ENCODE peak calls at places on chromosomes 2 and 18, in four cellular contexts. B, U, D and J are unnamed samples.

GRCh38 chr2:100408941-100409340 is 8.5 kb downstream of the CHST10 start:
- DNase-seq in B (no peak), U (no peak), D (no peak), J (no peak)

GRCh38 chr2:216362730-216363129 is 9.6 kb downstream of the MARCHF4 start:
- DNase-seq in B (no peak), U (no peak), D (peak), J (no peak)

GRCh38 chr18:3867768-3868445 is 417.9 kb downstream of the TGIF1 start:
- DNase-seq in B (no peak), U (no peak), D (no peak), J (no peak)

GRCh38 chr2:7430869-7431641 is 513.8 kb downstream of the RNF144A start:
- DNase-seq in B (peak), U (peak), D (no peak), J (peak)

GRCh38 chr18:79481041-79481790 is 85.5 kb downstream of the NFATC1 start:
- DNase-seq in B (no peak), U (no peak), D (no peak), J (no peak)

GRCh38 chr2:37984589-37984988 is 59.5 kb downstream of the RMDN2 start:
- DNase-seq in B (peak), U (no peak), D (peak), J (no peak)

GRCh38 chr2:65456074-65456473 is 23.7 kb upstream of the SPRED2 start:
- DNase-seq in B (no peak), U (no peak), D (peak), J (no peak)

GRCh38 chr18:68219867-68220266 is 495.0 kb downstream of the TMX3 start:
- DNase-seq in B (peak), U (no peak), D (peak), J (no peak)

GRCh38 chr2:47272031-47272864 is 117.1 kb upstream of the STPG4 start:
- DNase-seq in B (no peak), U (peak), D (peak), J (peak)

GRCh38 chr18:8623549-8624106 is 14.4 kb downstream of the RAB12 start:
- DNase-seq in B (no peak), U (no peak), D (no peak), J (no peak)

GRCh38 chr2:150787353-150788098 is 300.1 kb upstream of the RND3 start:
- DNase-seq in B (no peak), U (no peak), D (no peak), J (no peak)

GRCh38 chr2:8803658-8804379 is 33.6 kb downstream of the KIDINS220 start:
- DNase-seq in B (peak), U (no peak), D (peak), J (no peak)

GRCh38 chr18:38847326-38847725 is 1281.7 kb upstream of the CELF4 start:
- DNase-seq in B (no peak), U (no peak), D (no peak), J (no peak)

GRCh38 chr18:42087876-42088275 is 132.8 kb downstream of the PIK3C3 start:
- DNase-seq in B (no peak), U (no peak), D (no peak), J (no peak)

GRCh38 chr2:72145658-72146329 is 1.9 kb downstream of the CYP26B1 start:
- DNase-seq in B (no peak), U (no peak), D (no peak), J (peak)

GRCh38 chr2:234355052-234355720 is 141.7 kb downstream of the ARL4C start:
- DNase-seq in B (peak), U (no peak), D (no peak), J (no peak)

GRCh38 chr2:46534589-46534988 is 55.2 kb downstream of the TMEM247 start:
- DNase-seq in B (no peak), U (no peak), D (no peak), J (no peak)

GRCh38 chr2:119024152-119024551 is 82.2 kb downstream of the MARCO start:
- DNase-seq in B (no peak), U (peak), D (no peak), J (no peak)

GRCh38 chr2:114714316-114714715 is 271.9 kb downstream of the DPP10 start:
- DNase-seq in B (peak), U (no peak), D (no peak), J (no peak)

DNA sequence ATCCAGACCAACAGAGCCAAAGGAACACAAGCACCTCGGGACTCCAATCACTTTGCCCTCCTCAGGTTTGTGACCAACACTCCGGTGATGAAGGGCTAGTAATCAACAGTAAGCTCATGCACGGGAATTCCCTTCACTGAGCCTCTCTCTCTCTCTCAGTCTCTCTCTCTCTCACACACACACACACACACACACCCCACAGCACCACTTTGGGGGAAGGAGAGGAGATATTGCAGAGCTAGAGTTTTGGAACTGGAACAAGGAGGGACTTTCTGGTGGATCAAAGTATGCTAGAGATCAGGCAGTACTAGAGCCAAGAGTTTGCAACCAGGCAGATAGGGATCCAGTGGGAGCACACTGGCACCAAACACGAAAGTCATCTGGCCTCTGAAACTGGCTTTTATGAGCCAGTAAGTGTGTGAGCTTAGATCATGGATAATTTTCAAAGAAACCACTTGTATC is 98.7 kb downstream of the ANKRD44 start:
- DNase-seq in B (no peak), U (no peak), D (no peak), J (no peak)
- H4K5ac ChIP-seq in B (no peak), U (no peak), D (no peak), J (no peak)

GRCh38 chr2:26503238-26503880 is 25.4 kb upstream of the OTOF start:
- DNase-seq in B (peak), U (peak), D (peak), J (peak)
- H3K23ac ChIP-seq in B (no peak), U (no peak), D (no peak), J (no peak)

DNA sequence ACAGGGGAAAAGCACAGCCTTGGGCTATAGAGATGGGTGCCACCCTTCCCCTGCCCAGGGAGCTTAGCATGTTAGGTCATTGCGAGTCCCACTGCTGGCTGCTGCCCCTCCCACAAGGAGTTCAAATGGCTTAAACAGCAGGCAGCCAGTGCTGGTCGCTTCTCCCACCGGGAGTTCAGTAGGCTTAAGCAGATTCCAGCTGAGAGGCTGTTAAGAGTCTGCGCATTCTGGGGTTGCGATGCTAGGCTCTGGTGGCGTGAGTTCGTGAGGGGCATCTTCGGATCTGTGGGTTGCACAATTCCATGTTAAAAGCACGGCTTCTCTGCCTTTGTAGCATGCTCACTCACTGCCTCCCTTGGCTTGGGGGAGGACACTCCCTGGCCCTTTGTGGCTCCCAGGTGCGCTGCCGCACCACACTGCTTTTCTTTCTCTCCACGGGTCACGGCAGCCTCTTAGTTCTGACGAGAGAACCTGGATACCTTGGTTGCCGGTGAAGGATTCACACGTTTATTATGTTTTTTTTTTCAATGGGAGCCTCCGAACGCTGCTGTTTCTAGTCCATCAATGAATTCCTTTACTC is 93.2 kb downstream of the UNC80 start:
- DNase-seq in B (peak), U (peak), D (no peak), J (peak)
- H4K5ac ChIP-seq in B (no peak), U (no peak), D (no peak), J (no peak)

GRCh38 chr2:188181439-188181838 is 110.2 kb upstream of the GULP1 start:
- DNase-seq in B (peak), U (peak), D (no peak), J (no peak)
- H3K23ac ChIP-seq in B (no peak), U (no peak), D (no peak), J (no peak)